ENCODE peak calls at places on chromosomes 1 and 21, in six cellular contexts. W, I, X, O, H and K are unnamed samples.

GRCh38 chr1:20494609-20495311 is 8.8 kb upstream of the CAMK2N1 start:
- DNase-seq in W (no peak), I (peak; percentile 89), O (peak; percentile 97), X (no peak), H (peak; percentile 82), K (no peak)

GRCh38 chr1:171515299-171515698 is 30.0 kb downstream of the PRRC2C start:
- DNase-seq in I (no peak), O (no peak), W (no peak), H (no peak), X (no peak), K (no peak)

GRCh38 chr1:241658081-241658793 is 6.2 kb downstream of the WDR64 start:
- DNase-seq in H (no peak), O (no peak), I (no peak), W (no peak), X (no peak), K (no peak)

GRCh38 chr1:232615401-232615800 is 14.5 kb downstream of the SIPA1L2 start:
- DNase-seq in O (no peak), W (no peak), X (no peak), I (no peak), H (no peak), K (no peak)

GRCh38 chr1:157363660-157364140 is 188.6 kb downstream of the FCRL5 start:
- DNase-seq in X (peak; percentile 79), O (peak; percentile 72), I (peak; percentile 51), W (peak; percentile 55), H (no peak), K (no peak)

GRCh38 chr1:228081144-228081543 is 1.4 kb upstream of the ARF1 start:
- DNase-seq in O (peak; percentile 43), X (no peak), W (no peak), I (no peak), H (no peak), K (no peak)

GRCh38 chr1:231376875-231377549 is 38.9 kb downstream of the SPRTN start:
- DNase-seq in H (no peak), I (no peak), X (no peak), W (no peak), O (no peak), K (no peak)

GRCh38 chr1:223872308-223872878 is 26.6 kb upstream of the TP53BP2 start:
- DNase-seq in W (no peak), X (no peak), O (peak; percentile 13), I (no peak), H (no peak), K (no peak)

GRCh38 chr1:44259090-44259489 is 45.8 kb downstream of the DMAP1 start:
- DNase-seq in W (no peak), I (no peak), O (no peak), H (no peak), X (no peak), K (no peak)

GRCh38 chr1:92136316-92136715 is 56.2 kb downstream of the BTBD8 start:
- DNase-seq in W (no peak), O (no peak), X (no peak), I (no peak), H (no peak), K (no peak)

GRCh38 chr1:185426761-185427698 is 110.0 kb upstream of the IVNS1ABP start:
- DNase-seq in O (peak; percentile 92), W (no peak), X (no peak), I (no peak), H (no peak), K (no peak)

GRCh38 chr1:206902702-206903101 is 5.5 kb downstream of the IL24 start:
- DNase-seq in I (no peak), W (no peak), X (no peak), O (no peak), H (no peak), K (no peak)

GRCh38 chr1:117674521-117675400 is 68.9 kb downstream of the TENT5C start:
- DNase-seq in H (no peak), W (peak; percentile 75), X (peak; percentile 74), I (peak; percentile 11), O (peak; percentile 76), K (no peak)

GRCh38 chr1:193111641-193112090 is 6.5 kb upstream of the GLRX2 start:
- DNase-seq in I (peak; percentile 85), H (peak; percentile 51), O (peak; percentile 92), X (no peak), W (no peak), K (peak; percentile 54)

GRCh38 chr1:110035236-110035752 is 870 bp downstream of the STRIP1 start:
- DNase-seq in O (peak; percentile 79), I (peak; percentile 70), H (no peak), W (no peak), X (peak; percentile 47), K (no peak)

GRCh38 chr1:35294809-35295208 is 26.3 kb downstream of the ZMYM4 start:
- DNase-seq in X (no peak), W (no peak), O (no peak), I (no peak), H (no peak), K (no peak)

GRCh38 chr1:76229279-76229977 is 154.9 kb downstream of the ST6GALNAC3 start:
- DNase-seq in O (no peak), H (no peak), W (no peak), X (peak; percentile 38), I (no peak), K (no peak)

GRCh38 chr1:97870574-97870973 is 50.3 kb downstream of the DPYD start:
- DNase-seq in X (peak; percentile 63), O (no peak), I (peak; percentile 1), W (no peak), H (no peak), K (no peak)

GRCh38 chr1:23393706-23394105 is 24.1 kb upstream of the ZNF436 start:
- DNase-seq in O (peak; percentile 68), X (no peak), H (no peak), W (no peak), I (no peak), K (peak; percentile 66)

GRCh38 chr21:21612446-21612845 is 614.2 kb downstream of the NCAM2 start:
- DNase-seq in I (peak; percentile 40), W (no peak), H (peak; percentile 34), O (peak; percentile 86), X (no peak), K (peak; percentile 91)

GRCh38 chr1:206809504-206810084 is 37.3 kb upstream of the IL10 start:
- DNase-seq in X (peak; percentile 63), H (no peak), W (no peak), I (peak; percentile 18), O (peak; percentile 59), K (no peak)

GRCh38 chr21:16084776-16085364 is 355.1 kb downstream of the USP25 start:
- DNase-seq in W (no peak), H (no peak), X (no peak), O (peak; percentile 85), I (peak; percentile 42), K (peak; percentile 22)

GRCh38 chr1:161175771-161176453 is 1.4 kb downstream of the B4GALT3 start:
- DNase-seq in X (no peak), O (no peak), I (no peak), W (no peak), H (no peak), K (no peak)

GRCh38 chr21:46011267-46011967 is 29.8 kb downstream of the COL6A1 start:
- DNase-seq in W (no peak), H (no peak), I (no peak), O (no peak), X (no peak), K (no peak)

GRCh38 chr1:86069757-86070145 is 86.8 kb downstream of the COL24A1 start:
- DNase-seq in H (no peak), O (peak; percentile 42), X (no peak), I (no peak), W (no peak), K (no peak)

GRCh38 chr1:181119076-181119989 is 30.8 kb downstream of the IER5 start:
- DNase-seq in W (no peak), O (peak; percentile 52), X (no peak), I (no peak), H (peak; percentile 74), K (no peak)

GRCh38 chr1:9651565-9652378 is at the start of gene PIK3CD:
- DNase-seq in I (no peak), W (no peak), H (no peak), O (peak; percentile 70), X (peak; percentile 81), K (no peak)